ENCODE peak calls at places on chromosomes 11 and 22, in nine cellular contexts. Z is astrocyte, H is HepG2, Y is psoas muscle, O is upper lobe of right lung, I is stomach, T is IMR-90, P is fibroblast of lung, E is ovary. C is an unnamed sample.
A peak's percentile ranks its signal among the peaks of the same experiment; 100 is the strongest.

GRCh38 chr11:74905326-74905725 is 43.6 kb downstream of the XRRA1 start:
- DNase-seq in Z (no peak), H (no peak), Y (no peak), O (no peak), I (no peak), T (no peak), P (no peak), E (no peak), C (no peak)

GRCh38 chr22:38110008-38110862 is at the start of gene BAIAP2L2:
- DNase-seq in Z (no peak), H (peak; percentile 79), Y (no peak), O (no peak), I (peak; percentile 60), T (no peak), P (no peak), E (peak; percentile 16), C (no peak)

GRCh38 chr11:43789700-43790443 is 90.8 kb upstream of the ALKBH3 start:
- DNase-seq in Z (peak; percentile 72), H (no peak), Y (no peak), O (no peak), I (no peak), T (peak; percentile 70), P (peak; percentile 79), E (no peak), C (peak; percentile 74)

GRCh38 chr22:29201722-29202230 is 3.9 kb upstream of the EMID1 start:
- DNase-seq in Z (no peak), H (no peak), Y (no peak), O (no peak), I (no peak), T (no peak), P (no peak), E (no peak), C (no peak)

GRCh38 chr11:68012044-68012842 is 2.1 kb downstream of the ALDH3B1 start:
- DNase-seq in Z (no peak), H (no peak), Y (no peak), O (peak; percentile 70), I (no peak), T (no peak), P (no peak), E (no peak), C (no peak)

GRCh38 chr11:64148200-64148916 is 17.6 kb downstream of the MACROD1 start:
- DNase-seq in Z (peak; percentile 26), H (peak; percentile 50), Y (peak; percentile 87), O (peak; percentile 88), I (peak; percentile 82), T (peak; percentile 66), P (peak; percentile 45), E (peak; percentile 88), C (peak; percentile 43)

GRCh38 chr22:42862045-42862734 is 5.1 kb upstream of the ARFGAP3 start:
- DNase-seq in Z (peak; percentile 89), H (peak; percentile 62), Y (no peak), O (no peak), I (no peak), T (peak; percentile 86), P (peak; percentile 89), E (no peak), C (peak; percentile 60)

GRCh38 chr22:31099841-31100761 is 7.3 kb downstream of the SELENOM start:
- DNase-seq in Z (no peak), H (no peak), Y (no peak), O (no peak), I (no peak), T (no peak), P (no peak), E (peak; percentile 40), C (no peak)

GRCh38 chr11:94939346-94939745 is 34.0 kb downstream of the CWC15 start:
- DNase-seq in Z (no peak), H (no peak), Y (no peak), O (no peak), I (no peak), T (no peak), P (no peak), E (no peak), C (no peak)

GRCh38 chr11:11422291-11423128 is 69.5 kb upstream of the CSNK2A3 start:
- DNase-seq in Z (no peak), H (no peak), Y (no peak), O (no peak), I (peak; percentile 43), T (no peak), P (no peak), E (no peak), C (peak; percentile 73)

GRCh38 chr11:84580338-84580737 is 1046.8 kb downstream of the DLG2 start:
- DNase-seq in Z (no peak), H (no peak), Y (no peak), O (no peak), I (no peak), T (no peak), P (no peak), E (no peak), C (no peak)

GRCh38 chr11:35875466-35875865 is 68.4 kb upstream of the LDLRAD3 start:
- DNase-seq in Z (no peak), H (no peak), Y (no peak), O (no peak), I (no peak), T (no peak), P (no peak), E (no peak), C (no peak)
- TF ChIP-seq CTCF in Z (no peak), H (no peak), Y (no peak), O (no peak), I (no peak), T (no peak), P (no peak), E (no peak), C (no peak)

GRCh38 chr22:26484360-26484706 is 656 bp downstream of the SRRD start:
- DNase-seq in Z (no peak), H (no peak), Y (no peak), O (no peak), I (no peak), T (peak; percentile 31), P (no peak), E (no peak), C (no peak)
- H3K4me1 ChIP-seq in Z (peaks cover 24% of the 10 kb centered on the region), H (peaks cover 70% of the 10 kb centered on the region), Y (peaks cover 55% of the 10 kb centered on the region), O (peaks cover 53% of the 10 kb centered on the region), I (peaks cover 62% of the 10 kb centered on the region), T (peaks cover 9% of the 10 kb centered on the region), P (peaks cover 9% of the 10 kb centered on the region), E (peaks cover 14% of the 10 kb centered on the region), C (peaks cover 19% of the 10 kb centered on the region)

GRCh38 chr11:126594921-126595367 is 239.5 kb downstream of the ST3GAL4 start:
- DNase-seq in Z (no peak), H (no peak), Y (no peak), O (peak; percentile 73), I (no peak), T (no peak), P (no peak), E (no peak), C (no peak)

GRCh38 chr11:126597041-126597440 is 241.6 kb downstream of the ST3GAL4 start:
- DNase-seq in Z (no peak), H (no peak), Y (no peak), O (no peak), I (no peak), T (no peak), P (no peak), E (no peak), C (no peak)

GRCh38 chr11:126596474-126596873 is 241.0 kb downstream of the ST3GAL4 start:
- DNase-seq in Z (no peak), H (no peak), Y (no peak), O (no peak), I (no peak), T (no peak), P (no peak), E (no peak), C (no peak)

GRCh38 chr11:126592496-126593410 is 237.3 kb downstream of the ST3GAL4 start:
- DNase-seq in Z (no peak), H (no peak), Y (no peak), O (no peak), I (no peak), T (peak; percentile 12), P (peak; percentile 13), E (no peak), C (peak; percentile 33)

DNA sequence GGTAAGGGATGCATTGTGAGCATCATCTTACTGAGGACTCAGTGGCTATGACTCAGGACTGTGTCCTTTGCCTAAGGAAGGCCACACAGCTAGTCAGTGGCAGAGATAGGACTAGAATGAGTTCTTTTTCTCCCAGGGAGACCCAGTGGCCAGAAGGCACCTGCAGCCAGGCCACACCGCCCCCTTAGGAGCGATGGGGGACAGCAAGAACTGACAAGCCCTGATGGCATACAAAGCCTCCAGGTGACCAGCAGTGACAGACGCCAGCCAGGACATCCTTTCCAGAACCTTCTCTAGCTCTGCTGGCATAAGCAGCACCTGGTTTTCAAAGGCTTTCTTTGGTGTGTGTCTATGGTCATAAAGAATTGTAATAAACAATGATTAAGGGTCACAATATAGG is 240.1 kb downstream of the ST3GAL4 start:
- DNase-seq in Z (no peak), H (no peak), Y (no peak), O (no peak), I (no peak), T (no peak), P (no peak), E (no peak), C (no peak)
- TF ChIP-seq CTCF in Z (no peak), H (no peak), Y (no peak), O (no peak), I (no peak), T (no peak), P (no peak), E (no peak), C (no peak)

GRCh38 chr11:28835790-28836189 is 727.6 kb downstream of the METTL15 start:
- DNase-seq in Z (peak; percentile 87), H (no peak), Y (no peak), O (no peak), I (no peak), T (peak; percentile 57), P (peak; percentile 89), E (no peak), C (peak; percentile 51)
- H3K4me1 ChIP-seq in Z (peaks cover 49% of the 10 kb centered on the region), H (peaks cover 18% of the 10 kb centered on the region), Y (no peaks in the 10 kb centered on the region), O (no peaks in the 10 kb centered on the region), I (no peaks in the 10 kb centered on the region), T (peaks cover 14% of the 10 kb centered on the region), P (peaks cover 8% of the 10 kb centered on the region), E (no peaks in the 10 kb centered on the region), C (peaks cover 46% of the 10 kb centered on the region)

GRCh38 chr22:24992946-24993345 is 40.4 kb downstream of the KIAA1671 start:
- DNase-seq in Z (no peak), H (no peak), Y (no peak), O (no peak), I (no peak), T (no peak), P (no peak), E (no peak), C (no peak)
- TF ChIP-seq CTCF in Z (no peak), H (no peak), Y (no peak), O (no peak), I (no peak), T (no peak), P (no peak), E (no peak), C (no peak)

DNA sequence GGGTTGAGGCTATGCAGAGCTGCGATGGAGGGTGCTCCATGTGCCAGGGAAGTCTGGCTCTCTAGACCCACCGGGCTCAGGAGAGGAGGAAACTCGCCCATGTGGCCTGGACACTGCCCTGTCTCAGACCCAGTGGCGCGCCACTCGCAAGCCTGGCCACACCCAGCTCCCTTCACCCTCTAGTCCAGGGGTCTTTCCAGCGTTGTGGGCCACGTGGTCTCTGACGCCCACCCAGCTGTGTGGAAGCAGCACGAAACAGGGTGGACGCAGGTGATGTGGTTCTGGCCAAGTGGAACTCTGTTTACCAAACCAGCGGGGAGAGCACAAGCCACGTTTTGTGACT is 28.2 kb downstream of the PPIL2 start:
- DNase-seq in Z (no peak), H (no peak), Y (no peak), O (no peak), I (no peak), T (no peak), P (no peak), E (no peak), C (no peak)
- H3K4me1 ChIP-seq in Z (peaks cover 18% of the 10 kb centered on the region), H (no peaks in the 10 kb centered on the region), Y (peaks cover 16% of the 10 kb centered on the region), O (peaks cover 7% of the 10 kb centered on the region), I (peaks cover 16% of the 10 kb centered on the region), T (peaks cover 13% of the 10 kb centered on the region), P (peaks cover 10% of the 10 kb centered on the region), E (no peaks in the 10 kb centered on the region), C (no peaks in the 10 kb centered on the region)

C was measured in mammary epithelial cell.